ENCODE peak calls at places on chromosomes 16 and 17, in nine cellular contexts. One of them, this sample, is unnamed.

GRCh38 chr17:6254036-6254435 is 180.9 kb downstream of the AIPL1 start:
- DNase-seq in K562: no peak
- DNase-seq in stomach: no peak
- DNase-seq in transverse colon: no peak
- DNase-seq in GM12878: no peak
- DNase-seq in esophagus muscularis mucosa: no peak
- DNase-seq in spleen: no peak
- DNase-seq in suprapubic skin: no peak
- DNase-seq in HL-60: no peak
- DNase-seq in this sample: no peak

GRCh38 chr16:14187517-14188338 is 116.6 kb downstream of the MRTFB start:
- DNase-seq in K562: no peak
- DNase-seq in stomach: no peak
- DNase-seq in transverse colon: no peak
- DNase-seq in GM12878: no peak
- DNase-seq in esophagus muscularis mucosa: no peak
- DNase-seq in spleen: no peak
- DNase-seq in suprapubic skin: no peak
- DNase-seq in HL-60: no peak
- DNase-seq in this sample: no peak

GRCh38 chr17:43768943-43769342 is 9.8 kb downstream of the DUSP3 start:
- DNase-seq in K562: no peak
- DNase-seq in stomach: no peak
- DNase-seq in transverse colon: no peak
- DNase-seq in GM12878: no peak
- DNase-seq in esophagus muscularis mucosa: no peak
- DNase-seq in spleen: peak; percentile 41
- DNase-seq in suprapubic skin: no peak
- DNase-seq in HL-60: no peak
- DNase-seq in this sample: no peak

GRCh38 chr17:68035131-68035522 is 408 bp upstream of the KPNA2 start:
- DNase-seq in K562: no peak
- DNase-seq in stomach: peak; percentile 94
- DNase-seq in transverse colon: peak; percentile 95
- DNase-seq in GM12878: no peak
- DNase-seq in esophagus muscularis mucosa: no peak
- DNase-seq in spleen: peak; percentile 97
- DNase-seq in suprapubic skin: peak; percentile 95
- DNase-seq in HL-60: peak; percentile 93
- DNase-seq in this sample: no peak

GRCh38 chr16:75644240-75645012 is 3.0 kb downstream of the KARS1 start:
- DNase-seq in K562: no peak
- DNase-seq in stomach: no peak
- DNase-seq in transverse colon: no peak
- DNase-seq in GM12878: no peak
- DNase-seq in esophagus muscularis mucosa: no peak
- DNase-seq in spleen: no peak
- DNase-seq in suprapubic skin: no peak
- DNase-seq in HL-60: no peak
- DNase-seq in this sample: no peak

GRCh38 chr17:31508310-31509094 is 117.0 kb downstream of the RAB11FIP4 start:
- DNase-seq in K562: no peak
- DNase-seq in stomach: peak; percentile 48
- DNase-seq in transverse colon: no peak
- DNase-seq in GM12878: peak; percentile 69
- DNase-seq in esophagus muscularis mucosa: no peak
- DNase-seq in spleen: peak; percentile 84
- DNase-seq in suprapubic skin: no peak
- DNase-seq in HL-60: no peak
- DNase-seq in this sample: no peak

GRCh38 chr17:6548578-6549330 is 7.6 kb downstream of the PITPNM3 start:
- DNase-seq in K562: no peak
- DNase-seq in stomach: peak; percentile 29
- DNase-seq in transverse colon: peak; percentile 23
- DNase-seq in GM12878: peak; percentile 28
- DNase-seq in esophagus muscularis mucosa: peak; percentile 93
- DNase-seq in spleen: no peak
- DNase-seq in suprapubic skin: no peak
- DNase-seq in HL-60: no peak
- DNase-seq in this sample: no peak

GRCh38 chr16:77310877-77311276 is 111.7 kb downstream of the SYCE1L start:
- DNase-seq in K562: no peak
- DNase-seq in stomach: no peak
- DNase-seq in transverse colon: no peak
- DNase-seq in GM12878: no peak
- DNase-seq in esophagus muscularis mucosa: no peak
- DNase-seq in spleen: no peak
- DNase-seq in suprapubic skin: no peak
- DNase-seq in HL-60: no peak
- DNase-seq in this sample: no peak

GRCh38 chr17:68324114-68324513 is 32.8 kb downstream of the ARSG start:
- DNase-seq in K562: no peak
- DNase-seq in stomach: no peak
- DNase-seq in transverse colon: no peak
- DNase-seq in GM12878: no peak
- DNase-seq in esophagus muscularis mucosa: no peak
- DNase-seq in spleen: no peak
- DNase-seq in suprapubic skin: no peak
- DNase-seq in HL-60: no peak
- DNase-seq in this sample: no peak

GRCh38 chr16:23527961-23528634 is 17.8 kb upstream of the GGA2 start:
- DNase-seq in K562: no peak
- DNase-seq in stomach: no peak
- DNase-seq in transverse colon: no peak
- DNase-seq in GM12878: no peak
- DNase-seq in esophagus muscularis mucosa: no peak
- DNase-seq in spleen: no peak
- DNase-seq in suprapubic skin: no peak
- DNase-seq in HL-60: no peak
- DNase-seq in this sample: no peak

GRCh38 chr17:41930009-41930832 is at the start of gene ODAD4:
- DNase-seq in K562: peak; percentile 92
- DNase-seq in stomach: peak; percentile 98
- DNase-seq in transverse colon: peak; percentile 98
- DNase-seq in GM12878: peak; percentile 76
- DNase-seq in esophagus muscularis mucosa: peak; percentile 99
- DNase-seq in spleen: peak; percentile 99
- DNase-seq in suprapubic skin: peak; percentile 99
- DNase-seq in HL-60: peak; percentile 98
- DNase-seq in this sample: peak; percentile 74

GRCh38 chr17:41932821-41933389 is 2.5 kb downstream of the ODAD4 start:
- DNase-seq in K562: no peak
- DNase-seq in stomach: no peak
- DNase-seq in transverse colon: no peak
- DNase-seq in GM12878: no peak
- DNase-seq in esophagus muscularis mucosa: no peak
- DNase-seq in spleen: no peak
- DNase-seq in suprapubic skin: no peak
- DNase-seq in HL-60: peak; percentile 74
- DNase-seq in this sample: no peak

GRCh38 chr17:41925991-41926590 is 4.3 kb upstream of the ODAD4 start:
- DNase-seq in K562: no peak
- DNase-seq in stomach: no peak
- DNase-seq in transverse colon: peak; percentile 39
- DNase-seq in GM12878: no peak
- DNase-seq in esophagus muscularis mucosa: no peak
- DNase-seq in spleen: no peak
- DNase-seq in suprapubic skin: no peak
- DNase-seq in HL-60: no peak
- DNase-seq in this sample: no peak

DNA sequence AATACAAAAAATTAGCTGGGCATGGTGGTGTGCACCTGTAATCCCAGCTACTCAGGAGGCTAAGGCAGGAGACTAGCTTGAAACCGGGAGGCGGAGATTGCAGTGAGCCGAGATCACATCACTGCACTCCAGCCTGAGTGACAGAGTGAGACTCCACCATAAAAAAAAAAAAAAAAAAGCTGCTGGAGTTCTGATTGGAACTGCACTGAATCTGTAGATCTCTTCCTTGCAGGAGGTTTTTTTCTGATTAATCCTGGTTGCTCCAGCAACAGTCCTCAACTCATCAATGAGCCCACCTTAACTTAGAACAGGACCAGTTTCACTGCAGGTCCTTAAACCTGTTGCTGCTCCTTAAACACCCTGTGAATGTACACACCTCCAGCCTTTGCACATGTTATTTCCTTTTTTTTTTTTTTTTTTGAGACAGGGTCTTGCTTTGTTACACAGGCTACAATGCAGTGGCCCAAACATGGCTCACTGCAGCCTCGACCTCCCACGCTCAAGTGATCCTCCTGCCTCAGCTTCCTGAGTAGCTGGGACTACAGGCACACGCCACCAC is 1.6 kb upstream of the ODAD4 start:
- DNase-seq in K562: no peak
- DNase-seq in stomach: no peak
- DNase-seq in transverse colon: no peak
- DNase-seq in GM12878: no peak
- DNase-seq in esophagus muscularis mucosa: no peak
- DNase-seq in spleen: no peak
- DNase-seq in suprapubic skin: no peak
- DNase-seq in HL-60: no peak
- DNase-seq in this sample: no peak
- H3K4me3 ChIP-seq in K562: peak overlapping the region; percentile 45
- H3K4me3 ChIP-seq in stomach: no peak overlapping the region
- H3K4me3 ChIP-seq in transverse colon: no peak overlapping the region
- H3K4me3 ChIP-seq in GM12878: peak overlapping the region; percentile 81
- H3K4me3 ChIP-seq in esophagus muscularis mucosa: no peak overlapping the region
- H3K4me3 ChIP-seq in spleen: no peak overlapping the region
- H3K4me3 ChIP-seq in suprapubic skin: no peak overlapping the region
- H3K4me3 ChIP-seq in HL-60: no peak overlapping the region
- H3K4me3 ChIP-seq in this sample: no peak overlapping the region

DNA sequence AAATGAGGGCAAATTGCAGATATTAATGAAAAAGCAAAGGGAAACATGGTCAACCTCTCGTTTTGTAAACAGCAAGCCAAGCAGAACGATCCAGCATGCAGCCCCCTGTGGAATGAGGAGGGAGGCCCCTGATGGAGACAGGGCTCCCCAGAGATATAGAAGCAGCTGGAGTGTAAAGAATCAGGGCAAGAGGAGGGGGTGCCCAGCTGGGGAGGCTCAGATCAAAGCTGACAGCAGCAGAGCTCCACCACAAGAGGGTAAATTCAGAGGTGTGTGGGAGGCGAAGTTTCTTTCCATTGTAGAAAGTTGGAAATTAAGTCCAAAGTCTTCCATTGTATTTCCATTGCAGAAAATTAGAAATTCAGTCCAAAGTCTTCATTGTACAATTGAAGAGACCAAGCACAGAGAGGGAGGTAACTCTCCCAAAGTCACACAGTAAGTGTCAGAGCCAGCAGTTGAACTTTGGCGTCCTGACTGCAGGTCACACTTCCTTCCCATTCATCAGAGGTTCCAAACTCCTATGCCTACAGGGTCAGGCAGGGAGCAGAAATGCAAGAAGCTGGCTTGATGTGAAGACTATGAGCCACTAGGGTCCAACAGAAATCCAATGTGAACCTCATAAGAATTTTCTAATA is 44.6 kb upstream of the GRIN2A start:
- DNase-seq in K562: no peak
- DNase-seq in stomach: no peak
- DNase-seq in transverse colon: no peak
- DNase-seq in GM12878: no peak
- DNase-seq in esophagus muscularis mucosa: no peak
- DNase-seq in spleen: no peak
- DNase-seq in suprapubic skin: no peak
- DNase-seq in HL-60: no peak
- DNase-seq in this sample: no peak
- TF ChIP-seq POLR2AphosphoS5 in K562: no peak
- TF ChIP-seq POLR2AphosphoS5 in stomach: no peak
- TF ChIP-seq POLR2AphosphoS5 in transverse colon: no peak
- TF ChIP-seq POLR2AphosphoS5 in GM12878: no peak
- TF ChIP-seq POLR2AphosphoS5 in esophagus muscularis mucosa: no peak
- TF ChIP-seq POLR2AphosphoS5 in spleen: no peak
- TF ChIP-seq POLR2AphosphoS5 in suprapubic skin: no peak
- TF ChIP-seq POLR2AphosphoS5 in HL-60: no peak
- TF ChIP-seq POLR2AphosphoS5 in this sample: no peak

GRCh38 chr17:61452301-61453290 is at the start of gene TBX4:
- DNase-seq in K562: no peak
- DNase-seq in stomach: no peak
- DNase-seq in transverse colon: no peak
- DNase-seq in GM12878: no peak
- DNase-seq in esophagus muscularis mucosa: no peak
- DNase-seq in spleen: no peak
- DNase-seq in suprapubic skin: peak; percentile 56
- DNase-seq in HL-60: no peak
- DNase-seq in this sample: no peak
- H3K4me3 ChIP-seq in K562: no peak within 1 kb of the TSS
- H3K4me3 ChIP-seq in stomach: peak within 1 kb of the TSS; percentile 49
- H3K4me3 ChIP-seq in transverse colon: peak within 1 kb of the TSS; percentile 5
- H3K4me3 ChIP-seq in GM12878: no peak within 1 kb of the TSS
- H3K4me3 ChIP-seq in esophagus muscularis mucosa: peak within 1 kb of the TSS; percentile 38
- H3K4me3 ChIP-seq in spleen: peak within 1 kb of the TSS; percentile 29
- H3K4me3 ChIP-seq in suprapubic skin: peak within 1 kb of the TSS; percentile 43
- H3K4me3 ChIP-seq in HL-60: no peak within 1 kb of the TSS
- H3K4me3 ChIP-seq in this sample: no peak within 1 kb of the TSS

GRCh38 chr17:79595956-79596355 is 14.9 kb downstream of the RBFOX3 start:
- DNase-seq in K562: no peak
- DNase-seq in stomach: no peak
- DNase-seq in transverse colon: no peak
- DNase-seq in GM12878: no peak
- DNase-seq in esophagus muscularis mucosa: no peak
- DNase-seq in spleen: no peak
- DNase-seq in suprapubic skin: no peak
- DNase-seq in HL-60: no peak
- DNase-seq in this sample: no peak
- TF ChIP-seq POLR2AphosphoS5 in K562: no peak
- TF ChIP-seq POLR2AphosphoS5 in stomach: no peak
- TF ChIP-seq POLR2AphosphoS5 in transverse colon: no peak
- TF ChIP-seq POLR2AphosphoS5 in GM12878: no peak
- TF ChIP-seq POLR2AphosphoS5 in esophagus muscularis mucosa: no peak
- TF ChIP-seq POLR2AphosphoS5 in spleen: no peak
- TF ChIP-seq POLR2AphosphoS5 in suprapubic skin: no peak
- TF ChIP-seq POLR2AphosphoS5 in HL-60: no peak
- TF ChIP-seq POLR2AphosphoS5 in this sample: no peak

GRCh38 chr17:55272711-55273578 is 8.2 kb downstream of the HLF start:
- DNase-seq in K562: no peak
- DNase-seq in stomach: no peak
- DNase-seq in transverse colon: no peak
- DNase-seq in GM12878: no peak
- DNase-seq in esophagus muscularis mucosa: no peak
- DNase-seq in spleen: no peak
- DNase-seq in suprapubic skin: no peak
- DNase-seq in HL-60: no peak
- DNase-seq in this sample: no peak
- H3K4me3 ChIP-seq in K562: no peak overlapping the region
- H3K4me3 ChIP-seq in stomach: no peak overlapping the region
- H3K4me3 ChIP-seq in transverse colon: no peak overlapping the region
- H3K4me3 ChIP-seq in GM12878: no peak overlapping the region
- H3K4me3 ChIP-seq in esophagus muscularis mucosa: peak overlapping the region; percentile 15
- H3K4me3 ChIP-seq in spleen: no peak overlapping the region
- H3K4me3 ChIP-seq in suprapubic skin: no peak overlapping the region
- H3K4me3 ChIP-seq in HL-60: no peak overlapping the region
- H3K4me3 ChIP-seq in this sample: no peak overlapping the region

GRCh38 chr17:59695943-59696681 is 11.1 kb downstream of the PTRH2 start:
- DNase-seq in K562: no peak
- DNase-seq in stomach: no peak
- DNase-seq in transverse colon: no peak
- DNase-seq in GM12878: no peak
- DNase-seq in esophagus muscularis mucosa: no peak
- DNase-seq in spleen: no peak
- DNase-seq in suprapubic skin: no peak
- DNase-seq in HL-60: no peak
- DNase-seq in this sample: no peak
- TF ChIP-seq POLR2AphosphoS5 in K562: peak; percentile 55
- TF ChIP-seq POLR2AphosphoS5 in stomach: no peak
- TF ChIP-seq POLR2AphosphoS5 in transverse colon: no peak
- TF ChIP-seq POLR2AphosphoS5 in GM12878: no peak
- TF ChIP-seq POLR2AphosphoS5 in esophagus muscularis mucosa: peak; percentile 11
- TF ChIP-seq POLR2AphosphoS5 in spleen: no peak
- TF ChIP-seq POLR2AphosphoS5 in suprapubic skin: no peak
- TF ChIP-seq POLR2AphosphoS5 in HL-60: peak; percentile 37
- TF ChIP-seq POLR2AphosphoS5 in this sample: peak; percentile 46

This sample was measured in Panc1.